ENCODE peak calls at places on chromosomes 4 and X, in six cellular contexts. K is neuronal stem cell; U is activated CD4-positive, alpha-beta T cell treated with anti-CD3 and anti-CD28 coated beads, Interleukin-2, amount 50 U/mL, for 4 hours; I is left ventricle myocardium inferior; G is stomach; C is NCI-H2029. W is an unnamed sample.

GRCh38 chr4:187478292-187479205 is 517.0 kb upstream of the ZFP42 start:
- DNase-seq in K (no peak), U (no peak), I (no peak), G (no peak), C (no peak), W (peak)

GRCh38 chrX:154717824-154718223 is 33.1 kb downstream of the GAB3 start:
- DNase-seq in K (no peak), U (no peak), I (no peak), G (no peak), C (no peak), W (no peak)

GRCh38 chrX:18895157-18895952 is 88.6 kb downstream of the PHKA2 start:
- DNase-seq in K (no peak), U (no peak), I (peak), G (no peak), C (no peak), W (no peak)

GRCh38 chrX:36334508-36335015 is 415.0 kb downstream of the CFAP47 start:
- DNase-seq in K (no peak), U (no peak), I (no peak), G (no peak), C (no peak), W (no peak)

GRCh38 chrX:39869846-39870601 is 227.7 kb downstream of the BCOR start:
- DNase-seq in K (no peak), U (peak), I (no peak), G (no peak), C (peak), W (no peak)

GRCh38 chr4:142406917-142407501 is 439.1 kb downstream of the INPP4B start:
- DNase-seq in K (no peak), U (no peak), I (no peak), G (no peak), C (no peak), W (no peak)

GRCh38 chr4:65658117-65658516 is 12.2 kb downstream of the EPHA5 start:
- DNase-seq in K (no peak), U (no peak), I (no peak), G (no peak), C (peak), W (no peak)

GRCh38 chr4:106421441-106422296 is 53.1 kb upstream of the GIMD1 start:
- DNase-seq in K (no peak), U (no peak), I (no peak), G (no peak), C (no peak), W (no peak)

GRCh38 chrX:19046343-19047215 is 62.7 kb upstream of the PHKA2 start:
- DNase-seq in K (no peak), U (no peak), I (no peak), G (no peak), C (no peak), W (no peak)

GRCh38 chrX:132631579-132632232 is 142.9 kb upstream of the MBNL3 start:
- DNase-seq in K (no peak), U (no peak), I (no peak), G (no peak), C (no peak), W (no peak)

GRCh38 chr4:16862688-16863087 is 35.8 kb downstream of the LDB2 start:
- DNase-seq in K (no peak), U (no peak), I (no peak), G (no peak), C (no peak), W (no peak)

GRCh38 chrX:3326721-3327120 is 19.7 kb downstream of the MXRA5 start:
- DNase-seq in K (no peak), U (no peak), I (no peak), G (no peak), C (no peak), W (peak)

GRCh38 chrX:155857561-155857960 is 23.6 kb upstream of the VAMP7 start:
- DNase-seq in K (no peak), U (no peak), I (no peak), G (no peak), C (no peak), W (no peak)

GRCh38 chrX:72714471-72714916 is 388 bp upstream of the PHKA1 start:
- DNase-seq in K (peak), U (no peak), I (peak), G (peak), C (peak), W (peak)

GRCh38 chr4:65623509-65623908 is 46.8 kb downstream of the EPHA5 start:
- DNase-seq in K (no peak), U (no peak), I (no peak), G (no peak), C (no peak), W (peak)

GRCh38 chr4:54942735-54943134 is 182.7 kb downstream of the KDR start:
- DNase-seq in K (no peak), U (peak), I (no peak), G (no peak), C (no peak), W (no peak)

GRCh38 chrX:119917877-119918276 is 22.2 kb downstream of the AKAP14 start:
- DNase-seq in K (no peak), U (no peak), I (no peak), G (no peak), C (no peak), W (no peak)

GRCh38 chr4:147958057-147958456 is 226.2 kb downstream of the ARHGAP10 start:
- DNase-seq in K (no peak), U (no peak), I (no peak), G (no peak), C (no peak), W (no peak)

GRCh38 chrX:149470960-149471359 is 34.1 kb downstream of the IDS start:
- DNase-seq in K (peak), U (peak), I (peak), G (peak), C (peak), W (peak)

GRCh38 chr4:180120114-180120513 is 2123.1 kb upstream of the TENM3 start:
- DNase-seq in K (no peak), U (no peak), I (no peak), G (no peak), C (no peak), W (no peak)

GRCh38 chrX:155031657-155032056 is 5.0 kb downstream of the FUNDC2 start:
- DNase-seq in K (no peak), U (no peak), I (no peak), G (no peak), C (no peak), W (no peak)

GRCh38 chr4:105586638-105587328 is 34.4 kb downstream of the ARHGEF38 start:
- DNase-seq in K (no peak), U (no peak), I (no peak), G (no peak), C (no peak), W (no peak)

GRCh38 chrX:1453951-1454785 is 1.5 kb upstream of the ASMTL start:
- DNase-seq in K (peak), U (peak), I (peak), G (peak), C (no peak), W (no peak)

GRCh38 chr4:48746608-48747374 is 33.3 kb downstream of the FRYL start:
- DNase-seq in K (no peak), U (no peak), I (no peak), G (no peak), C (no peak), W (no peak)

GRCh38 chr4:123520376-123520775 is 123.8 kb downstream of the SPRY1 start:
- DNase-seq in K (no peak), U (no peak), I (no peak), G (no peak), C (no peak), W (no peak)

GRCh38 chrX:17374619-17375360 is at the start of gene NHS:
- DNase-seq in K (peak), U (no peak), I (peak), G (peak), C (no peak), W (peak)

GRCh38 chr4:26127851-26128337 is 192.9 kb upstream of the RBPJ start:
- DNase-seq in K (no peak), U (no peak), I (no peak), G (peak), C (peak), W (no peak)

GRCh38 chrX:19535481-19535880 is 20.2 kb upstream of the MAP3K15 start:
- DNase-seq in K (no peak), U (no peak), I (no peak), G (no peak), C (no peak), W (no peak)

GRCh38 chrX:73944582-73944947 is 359.4 kb upstream of the ZCCHC13 start:
- DNase-seq in K (no peak), U (no peak), I (no peak), G (no peak), C (no peak), W (no peak)

GRCh38 chrX:118971552-118971951 is 2.9 kb upstream of the LONRF3 start:
- DNase-seq in K (no peak), U (no peak), I (no peak), G (no peak), C (peak), W (no peak)

GRCh38 chr4:153781717-153782416 is 7.0 kb downstream of the SFRP2 start:
- DNase-seq in K (no peak), U (no peak), I (no peak), G (no peak), C (no peak), W (peak)

GRCh38 chrX:72100051-72100755 is 31.5 kb downstream of the RTL5 start:
- DNase-seq in K (no peak), U (no peak), I (no peak), G (no peak), C (peak), W (no peak)

GRCh38 chrX:50638123-50638522 is 167.5 kb upstream of the DGKK start:
- DNase-seq in K (no peak), U (no peak), I (peak), G (no peak), C (no peak), W (no peak)